ENCODE peak calls at places on chromosome 4, in eight cellular contexts. S is activated naive CD4-positive, alpha-beta T cell; V is NCI-H510A treated with DMSO at 0.1 percent for 48 hours; D is amniotic epithelial cell; G is KG1; Y is Peyer's patch; H is CD4-positive, alpha-beta memory T cell; J is HT1080. M is an unnamed sample.

GRCh38 chr4:90127706-90128345 is 632 bp downstream of the CCSER1 start:
- DNase-seq in S (no peak), V (no peak), D (no peak), G (no peak), Y (no peak), H (no peak), J (no peak), M (no peak)

GRCh38 chr4:98794565-98795205 is 134.2 kb downstream of the EIF4E start:
- DNase-seq in S (no peak), V (no peak), D (peak), G (no peak), Y (no peak), H (no peak), J (peak), M (peak)

GRCh38 chr4:124685851-124686250 is 26.7 kb downstream of the ANKRD50 start:
- DNase-seq in S (no peak), V (no peak), D (no peak), G (no peak), Y (no peak), H (no peak), J (peak), M (no peak)

GRCh38 chr4:173171098-173171497 is 2.5 kb downstream of the GALNT7 start:
- DNase-seq in S (no peak), V (peak), D (peak), G (no peak), Y (no peak), H (no peak), J (peak), M (peak)

GRCh38 chr4:145544998-145545397 is 63.3 kb downstream of the SMAD1 start:
- DNase-seq in S (no peak), V (no peak), D (no peak), G (no peak), Y (no peak), H (no peak), J (no peak), M (no peak)

GRCh38 chr4:47744253-47744652 is 93.6 kb downstream of the CORIN start:
- DNase-seq in S (no peak), V (no peak), D (peak), G (no peak), Y (no peak), H (no peak), J (peak), M (no peak)

GRCh38 chr4:54930226-54930625 is 195.2 kb downstream of the KDR start:
- DNase-seq in S (no peak), V (peak), D (peak), G (no peak), Y (no peak), H (no peak), J (peak), M (peak)

GRCh38 chr4:83922419-83922818 is 386.5 kb downstream of the GPAT3 start:
- DNase-seq in S (no peak), V (no peak), D (no peak), G (no peak), Y (no peak), H (no peak), J (no peak), M (no peak)

GRCh38 chr4:41787931-41788330 is 39.4 kb upstream of the PHOX2B start:
- DNase-seq in S (no peak), V (no peak), D (no peak), G (no peak), Y (no peak), H (no peak), J (peak), M (no peak)

GRCh38 chr4:160347197-160347596 is 1244.3 kb downstream of the RAPGEF2 start:
- DNase-seq in S (no peak), V (no peak), D (no peak), G (no peak), Y (no peak), H (no peak), J (no peak), M (no peak)

GRCh38 chr4:108360857-108361820 is 192.4 kb upstream of the LEF1 start:
- DNase-seq in S (no peak), V (peak), D (peak), G (no peak), Y (no peak), H (no peak), J (no peak), M (peak)

GRCh38 chr4:47662975-47663374 is 174.9 kb downstream of the CORIN start:
- DNase-seq in S (no peak), V (no peak), D (peak), G (no peak), Y (no peak), H (no peak), J (peak), M (no peak)

GRCh38 chr4:155342142-155342541 is 34.6 kb downstream of the MAP9 start:
- DNase-seq in S (no peak), V (no peak), D (peak), G (no peak), Y (no peak), H (no peak), J (peak), M (peak)

GRCh38 chr4:146522862-146523205 is 1.1 kb upstream of the SLC10A7 start:
- DNase-seq in S (no peak), V (no peak), D (no peak), G (no peak), Y (no peak), H (no peak), J (peak), M (peak)

GRCh38 chr4:150581611-150582010 is 340 bp upstream of the MAB21L2 start:
- DNase-seq in S (no peak), V (no peak), D (peak), G (no peak), Y (peak), H (no peak), J (no peak), M (peak)

GRCh38 chr4:166252487-166253402 is 379.7 kb downstream of the TLL1 start:
- DNase-seq in S (no peak), V (no peak), D (peak), G (no peak), Y (no peak), H (no peak), J (peak), M (peak)

GRCh38 chr4:141463678-141464077 is 172.7 kb upstream of the IL15 start:
- DNase-seq in S (no peak), V (no peak), D (no peak), G (no peak), Y (no peak), H (no peak), J (no peak), M (peak)

GRCh38 chr4:169051936-169052335 is 41.9 kb upstream of the CBR4 start:
- DNase-seq in S (no peak), V (no peak), D (no peak), G (no peak), Y (no peak), H (no peak), J (no peak), M (no peak)

GRCh38 chr4:109411964-109412363 is 21.7 kb upstream of the SEC24B start:
- DNase-seq in S (no peak), V (peak), D (peak), G (no peak), Y (no peak), H (no peak), J (no peak), M (peak)

GRCh38 chr4:69049860-69050259 is 46.4 kb upstream of the UGT2B7 start:
- DNase-seq in S (no peak), V (no peak), D (no peak), G (no peak), Y (no peak), H (no peak), J (no peak), M (no peak)

GRCh38 chr4:7206385-7206784 is 14.0 kb downstream of the SORCS2 start:
- DNase-seq in S (no peak), V (no peak), D (peak), G (no peak), Y (no peak), H (no peak), J (peak), M (peak)

GRCh38 chr4:4333265-4333706 is 43.2 kb downstream of the ZBTB49 start:
- DNase-seq in S (no peak), V (no peak), D (peak), G (no peak), Y (peak), H (no peak), J (peak), M (peak)

GRCh38 chr4:3353747-3354454 is 61.1 kb downstream of the RGS12 start:
- DNase-seq in S (no peak), V (no peak), D (no peak), G (no peak), Y (no peak), H (no peak), J (no peak), M (no peak)

GRCh38 chr4:180635276-180635675 is 1607.9 kb upstream of the TENM3 start:
- DNase-seq in S (no peak), V (no peak), D (no peak), G (no peak), Y (no peak), H (no peak), J (peak), M (peak)

GRCh38 chr4:23923840-23924239 is 34.0 kb upstream of the PPARGC1A start:
- DNase-seq in S (no peak), V (no peak), D (no peak), G (no peak), Y (no peak), H (no peak), J (no peak), M (no peak)

GRCh38 chr4:123168812-123169211 is 227.8 kb upstream of the SPRY1 start:
- DNase-seq in S (no peak), V (no peak), D (peak), G (no peak), Y (no peak), H (no peak), J (no peak), M (peak)

GRCh38 chr4:184536881-184537248 is 62.5 kb upstream of the IRF2 start:
- DNase-seq in S (no peak), V (no peak), D (peak), G (no peak), Y (no peak), H (no peak), J (no peak), M (peak)

GRCh38 chr4:109699553-109700225 is 3.6 kb downstream of the CASP6 start:
- DNase-seq in S (no peak), V (no peak), D (no peak), G (no peak), Y (peak), H (no peak), J (no peak), M (peak)

GRCh38 chr4:86891785-86892638 is at the start of gene C4orf36:
- DNase-seq in S (peak), V (peak), D (no peak), G (peak), Y (peak), H (peak), J (peak), M (peak)

GRCh38 chr4:48706741-48707140 is 73.3 kb downstream of the FRYL start:
- DNase-seq in S (no peak), V (no peak), D (no peak), G (no peak), Y (no peak), H (no peak), J (no peak), M (no peak)

GRCh38 chr4:20544645-20545044 is 155.6 kb upstream of the PACRGL start:
- DNase-seq in S (no peak), V (peak), D (peak), G (no peak), Y (no peak), H (no peak), J (peak), M (peak)

GRCh38 chr4:169009281-169010124 is 552 bp downstream of the CBR4 start:
- DNase-seq in S (peak), V (peak), D (peak), G (no peak), Y (peak), H (peak), J (peak), M (peak)

GRCh38 chr4:76386566-76387305 is 34.2 kb downstream of the CCDC158 start:
- DNase-seq in S (no peak), V (no peak), D (peak), G (no peak), Y (no peak), H (no peak), J (no peak), M (no peak)

GRCh38 chr4:113300384-113301011 is 251.0 kb downstream of the ANK2 start:
- DNase-seq in S (no peak), V (no peak), D (peak), G (no peak), Y (no peak), H (no peak), J (peak), M (peak)

GRCh38 chr4:62402088-62402806 is 1202.1 kb downstream of the ADGRL3 start:
- DNase-seq in S (no peak), V (no peak), D (no peak), G (no peak), Y (no peak), H (no peak), J (no peak), M (no peak)

GRCh38 chr4:60579335-60579734 is 620.8 kb upstream of the ADGRL3 start:
- DNase-seq in S (no peak), V (no peak), D (no peak), G (no peak), Y (no peak), H (no peak), J (peak), M (no peak)

GRCh38 chr4:132395576-132395975 is 753.5 kb upstream of the PCDH10 start:
- DNase-seq in S (no peak), V (no peak), D (peak), G (no peak), Y (no peak), H (no peak), J (no peak), M (no peak)

GRCh38 chr4:156685308-156685707 is 286.3 kb downstream of the PDGFC start:
- DNase-seq in S (no peak), V (no peak), D (peak), G (no peak), Y (no peak), H (no peak), J (no peak), M (peak)

GRCh38 chr4:85732124-85732523 is 257.2 kb downstream of the ARHGAP24 start:
- DNase-seq in S (no peak), V (no peak), D (no peak), G (no peak), Y (no peak), H (no peak), J (no peak), M (no peak)

M was measured in iris pigment epithelial cell.